ENCODE peak calls at places on chromosomes 2 and 18, in seven cellular contexts. E is kidney epithelial cell, G is spleen, H is HepG2, X is type B pancreatic cell, U is ascending aorta, R is HFFc6. I is an unnamed sample.

GRCh38 chr2:165466386-165466785 is 3.1 kb upstream of the CSRNP3 start:
- DNase-seq in E (no peak), R (no peak), H (no peak), G (no peak), U (no peak), X (no peak), I (no peak)

GRCh38 chr2:105671156-105671555 is 73.6 kb upstream of the NCK2 start:
- DNase-seq in G (no peak), U (peak), E (no peak), X (no peak), H (no peak), R (no peak), I (no peak)

GRCh38 chr2:54999182-54999581 is 51.1 kb downstream of the RTN4 start:
- DNase-seq in U (no peak), G (no peak), H (no peak), R (peak), X (no peak), E (no peak), I (no peak)

GRCh38 chr2:30346475-30347169 is 100.4 kb upstream of the LCLAT1 start:
- DNase-seq in G (no peak), H (no peak), E (no peak), R (no peak), U (peak), X (no peak), I (peak)

GRCh38 chr18:37019157-37019571 is 190.2 kb downstream of the KIAA1328 start:
- DNase-seq in H (peak), U (no peak), G (no peak), X (no peak), E (peak), R (peak), I (peak)

GRCh38 chr2:106864051-106864450 is 21.9 kb downstream of the ST6GAL2 start:
- DNase-seq in U (no peak), E (no peak), R (no peak), X (no peak), H (no peak), G (no peak), I (no peak)

GRCh38 chr2:178008636-178009289 is 63.8 kb downstream of the PDE11A start:
- DNase-seq in U (no peak), X (no peak), G (no peak), E (no peak), R (peak), H (no peak), I (peak)

GRCh38 chr2:75493230-75493629 is 67.5 kb downstream of the EVA1A start:
- DNase-seq in U (no peak), X (no peak), H (no peak), E (no peak), G (no peak), R (no peak), I (no peak)

GRCh38 chr18:42156266-42156665 is 201.2 kb downstream of the PIK3C3 start:
- DNase-seq in X (no peak), G (no peak), E (no peak), U (no peak), R (no peak), H (no peak), I (no peak)

GRCh38 chr2:235168174-235168979 is 216.6 kb downstream of the SH3BP4 start:
- DNase-seq in H (no peak), G (no peak), X (no peak), E (no peak), U (no peak), R (no peak), I (no peak)

GRCh38 chr2:85656468-85656867 is 11.5 kb downstream of the SFTPB start:
- DNase-seq in R (no peak), H (no peak), E (no peak), G (no peak), U (no peak), X (no peak), I (no peak)

GRCh38 chr2:232420463-232421188 is 14.0 kb downstream of the ALPG start:
- DNase-seq in E (no peak), G (peak), R (no peak), X (no peak), H (peak), U (no peak), I (peak)

GRCh38 chr2:217868911-217869334 is 133.9 kb downstream of the TNS1 start:
- DNase-seq in H (no peak), U (no peak), E (no peak), X (no peak), R (peak), G (no peak), I (peak)

GRCh38 chr18:8990276-8991031 is 112.0 kb upstream of the NDUFV2 start:
- DNase-seq in R (no peak), E (no peak), G (no peak), X (no peak), H (no peak), U (no peak), I (no peak)

GRCh38 chr2:176088048-176088936 is 4.2 kb upstream of the HOXD13 start:
- DNase-seq in G (no peak), R (no peak), E (no peak), U (no peak), X (peak), H (peak), I (peak)

GRCh38 chr2:112629823-112630222 is 15.9 kb upstream of the SLC20A1 start:
- DNase-seq in G (no peak), H (no peak), E (no peak), X (peak), R (no peak), U (no peak), I (no peak)

GRCh38 chr2:174117951-174118930 is 130.1 kb downstream of the OLA1 start:
- DNase-seq in H (no peak), G (no peak), U (no peak), E (no peak), X (no peak), R (peak), I (no peak)

GRCh38 chr18:2515408-2515807 is 55.9 kb downstream of the METTL4 start:
- DNase-seq in H (no peak), R (peak), X (no peak), U (no peak), G (no peak), E (peak), I (no peak)

GRCh38 chr18:79203017-79203605 is 133.9 kb downstream of the ATP9B start:
- DNase-seq in H (no peak), E (peak), G (no peak), X (no peak), U (no peak), R (peak), I (no peak)

GRCh38 chr18:79195716-79196683 is 126.8 kb downstream of the ATP9B start:
- DNase-seq in G (no peak), H (no peak), E (no peak), R (no peak), U (no peak), X (no peak), I (no peak)

GRCh38 chr18:79200546-79201268 is 131.5 kb downstream of the ATP9B start:
- DNase-seq in U (no peak), H (no peak), R (no peak), E (peak), X (no peak), G (no peak), I (peak)

GRCh38 chr18:79197531-79197930 is 128.3 kb downstream of the ATP9B start:
- DNase-seq in G (no peak), E (no peak), R (no peak), X (no peak), U (no peak), H (no peak), I (no peak)

GRCh38 chr18:79199691-79200374 is 130.6 kb downstream of the ATP9B start:
- DNase-seq in E (no peak), H (no peak), X (no peak), G (no peak), U (no peak), R (peak), I (no peak)
- TF ChIP-seq CTCF in E (no peak), H (no peak), X (no peak), G (no peak), U (no peak), R (peak), I (no peak)

DNA sequence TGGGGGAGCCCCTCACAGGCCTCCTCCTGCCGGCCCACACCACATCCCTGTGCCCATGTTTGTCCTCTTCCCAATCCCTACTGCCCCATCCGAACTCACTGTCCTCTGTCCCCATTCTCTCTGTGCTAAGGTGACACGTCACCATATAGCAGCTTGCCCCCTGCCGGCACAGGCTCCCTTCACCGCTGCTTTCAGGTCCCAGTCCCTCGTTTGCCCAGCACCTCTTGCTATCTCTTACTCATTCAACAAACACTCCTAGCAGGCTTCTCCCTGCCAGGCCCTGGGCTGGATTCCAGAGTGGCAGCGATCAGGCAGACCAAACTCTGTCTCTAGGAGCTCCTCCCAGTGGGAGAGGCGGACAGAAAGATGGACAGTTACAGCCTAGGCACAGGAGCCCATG is 74.3 kb downstream of the TFCP2L1 start:
- DNase-seq in E (no peak), G (peak), X (no peak), H (no peak), U (no peak), R (peak), I (peak)
- TF ChIP-seq CTCF in E (no peak), G (no peak), X (no peak), H (peak), U (no peak), R (no peak), I (no peak)

GRCh38 chr2:74199275-74199701 is 873 bp downstream of the MTHFD2 start:
- DNase-seq in R (no peak), G (no peak), H (no peak), E (no peak), U (no peak), X (no peak), I (no peak)
- TF ChIP-seq CTCF in R (peak), G (no peak), H (no peak), E (no peak), U (no peak), X (no peak), I (no peak)

DNA sequence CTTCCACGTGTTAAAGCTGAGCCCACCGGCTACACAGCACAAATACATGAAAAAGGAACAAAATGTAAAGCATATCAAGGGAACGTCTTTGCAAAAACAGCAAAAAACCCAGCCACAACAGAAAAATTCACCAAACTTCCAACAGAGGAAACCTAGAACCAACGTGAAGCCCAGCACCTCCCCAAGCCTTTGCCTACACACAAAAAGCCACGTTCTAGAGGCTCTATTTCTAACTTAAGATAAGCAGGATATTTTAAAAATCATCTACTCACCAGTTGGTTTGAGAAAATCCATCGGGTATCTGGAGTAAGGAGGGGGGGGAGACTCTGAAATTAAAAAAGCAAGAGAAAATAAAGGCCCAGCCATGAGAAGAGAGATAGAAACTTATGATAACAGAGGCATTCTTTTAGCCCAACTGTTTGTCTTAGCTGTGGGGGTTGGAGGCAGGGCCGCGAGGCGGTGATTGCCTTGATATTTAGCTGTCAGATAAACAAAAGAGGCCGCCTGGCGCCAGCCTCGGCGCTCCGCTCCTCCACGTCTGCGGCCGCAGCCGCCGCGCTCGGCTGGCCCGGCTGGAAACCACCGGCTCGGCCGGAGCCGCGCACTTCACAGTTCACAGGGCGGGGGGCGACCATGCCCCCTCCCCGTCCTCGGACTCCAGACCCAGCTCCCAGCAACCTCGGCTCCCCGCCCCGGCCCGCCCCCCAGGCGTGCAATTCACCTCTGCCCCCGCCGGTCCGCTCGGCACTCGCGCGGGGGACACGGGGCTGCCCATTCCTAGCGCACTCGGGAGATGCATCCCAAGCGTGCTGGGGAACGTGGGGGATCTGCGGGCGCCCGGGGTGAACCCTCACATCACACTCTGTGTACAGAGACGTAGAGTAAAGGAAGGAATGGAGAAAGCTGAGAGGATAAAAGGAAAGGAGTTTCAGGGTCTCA is 2.4 kb downstream of the SMAD7 start:
- DNase-seq in E (no peak), R (peak), X (no peak), H (peak), U (no peak), G (peak), I (peak)
- TF ChIP-seq CTCF in E (no peak), R (no peak), X (no peak), H (peak), U (no peak), G (peak), I (no peak)

DNA sequence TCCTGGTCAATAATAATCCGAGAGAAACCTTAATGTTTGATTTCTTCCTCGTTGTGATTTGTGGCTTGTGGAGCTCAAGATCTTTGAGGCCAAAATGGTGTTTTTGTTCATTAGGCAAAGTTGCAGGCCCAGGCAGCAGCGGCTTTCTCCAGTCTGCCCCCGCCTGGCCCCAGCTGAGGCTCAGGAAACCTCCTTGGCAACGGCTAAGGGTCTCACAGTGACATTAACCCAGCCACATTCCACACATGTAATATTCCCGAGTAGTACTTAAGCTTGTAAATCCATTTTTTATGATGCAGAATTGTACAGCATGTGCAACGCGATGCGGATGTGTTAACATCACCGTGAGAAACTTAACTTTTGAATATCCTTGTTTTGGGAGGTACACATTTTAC is 200.1 kb downstream of the BCL11A start:
- DNase-seq in H (no peak), X (no peak), E (no peak), U (no peak), G (no peak), R (no peak), I (no peak)
- TF ChIP-seq CTCF in H (no peak), X (no peak), E (no peak), U (no peak), G (no peak), R (no peak), I (no peak)

GRCh38 chr2:64609229-64609994 is 44.3 kb downstream of the SERTAD2 start:
- DNase-seq in E (no peak), G (peak), U (no peak), X (no peak), R (no peak), H (no peak), I (peak)
- TF ChIP-seq CTCF in E (peak), G (peak), U (no peak), X (peak), R (peak), H (no peak), I (peak)

I was measured in hepatocyte.